ENCODE peak calls at places on chromosome 11, in six cellular contexts. P, O, A, Y, D and U are unnamed samples. For H3K9me3, the result is how much of the 10 kb centered on the place peaks cover.

GRCh38 chr11:105361651-105362050 is 222.1 kb upstream of the CARD18 start:
- DNase-seq in P (no peak), O (no peak), A (no peak), Y (no peak), D (no peak), U (no peak)

GRCh38 chr11:126129681-126130671 is 67.3 kb upstream of the CDON start:
- DNase-seq in P (no peak), O (no peak), A (no peak), Y (no peak), D (no peak), U (no peak)

GRCh38 chr11:57303280-57303989 is 21.3 kb downstream of the TNKS1BP1 start:
- DNase-seq in P (no peak), O (no peak), A (no peak), Y (no peak), D (no peak), U (no peak)

GRCh38 chr11:96456111-96456510 is 66.3 kb downstream of the JRKL start:
- DNase-seq in P (no peak), O (no peak), A (no peak), Y (no peak), D (no peak), U (no peak)

GRCh38 chr11:114036156-114036811 is 23.2 kb upstream of the ZBTB16 start:
- DNase-seq in P (peak), O (peak), A (peak), Y (peak), D (no peak), U (peak)

GRCh38 chr11:8533332-8533731 is 60.7 kb downstream of the STK33 start:
- DNase-seq in P (no peak), O (no peak), A (no peak), Y (no peak), D (no peak), U (no peak)

GRCh38 chr11:72254299-72254993 is 10.5 kb upstream of the PHOX2A start:
- DNase-seq in P (no peak), O (no peak), A (no peak), Y (no peak), D (no peak), U (no peak)

GRCh38 chr11:118437046-118437735 is 899 bp downstream of the KMT2A start:
- DNase-seq in P (peak), O (peak), A (peak), Y (peak), D (no peak), U (peak)

GRCh38 chr11:76765863-76766350 is 17.2 kb upstream of the TSKU start:
- DNase-seq in P (no peak), O (peak), A (no peak), Y (no peak), D (no peak), U (no peak)

GRCh38 chr11:129967996-129968395 is 34.6 kb downstream of the PRDM10 start:
- DNase-seq in P (no peak), O (no peak), A (no peak), Y (no peak), D (no peak), U (no peak)

GRCh38 chr11:65077466-65077865 is 6.4 kb downstream of the CDCA5 start:
- DNase-seq in P (peak), O (no peak), A (peak), Y (no peak), D (no peak), U (no peak)

GRCh38 chr11:72710278-72710677 is 36.1 kb upstream of the PDE2A start:
- DNase-seq in P (no peak), O (peak), A (no peak), Y (no peak), D (no peak), U (no peak)

GRCh38 chr11:96024666-96025065 is 100.8 kb upstream of the MTMR2 start:
- DNase-seq in P (no peak), O (no peak), A (no peak), Y (no peak), D (no peak), U (no peak)

GRCh38 chr11:1087279-1087960 is 12.7 kb downstream of the MUC2 start:
- DNase-seq in P (no peak), O (no peak), A (no peak), Y (no peak), D (no peak), U (no peak)

GRCh38 chr11:86395061-86395551 is 20.4 kb downstream of the CCDC81 start:
- DNase-seq in P (no peak), O (no peak), A (no peak), Y (no peak), D (no peak), U (no peak)

GRCh38 chr11:11865449-11865848 is 23.7 kb downstream of the USP47 start:
- DNase-seq in P (no peak), O (no peak), A (no peak), Y (no peak), D (no peak), U (no peak)

GRCh38 chr11:6629892-6630631 is 10.8 kb upstream of the TPP1 start:
- DNase-seq in P (no peak), O (no peak), A (no peak), Y (no peak), D (no peak), U (no peak)

GRCh38 chr11:64854534-64855502 is 10.4 kb upstream of the CDC42BPG start:
- DNase-seq in P (peak), O (peak), A (no peak), Y (peak), D (peak), U (no peak)

GRCh38 chr11:13826505-13827278 is 135.8 kb upstream of the SPON1 start:
- DNase-seq in P (no peak), O (no peak), A (no peak), Y (no peak), D (no peak), U (no peak)

GRCh38 chr11:45924036-45924915 is 1.8 kb downstream of the LARGE2 start:
- DNase-seq in P (no peak), O (no peak), A (no peak), Y (no peak), D (no peak), U (no peak)

GRCh38 chr11:6609502-6610015 is 2.5 kb downstream of the TAF10 start:
- DNase-seq in P (no peak), O (peak), A (no peak), Y (no peak), D (no peak), U (no peak)

GRCh38 chr11:123672568-123672967 is 18.1 kb upstream of the SCN3B start:
- DNase-seq in P (no peak), O (no peak), A (no peak), Y (no peak), D (no peak), U (no peak)

GRCh38 chr11:57474751-57475115 is 14.4 kb downstream of the RTN4RL2 start:
- DNase-seq in P (no peak), O (no peak), A (no peak), Y (no peak), D (no peak), U (no peak)

GRCh38 chr11:107439586-107440201 is 17.9 kb downstream of the CWF19L2 start:
- DNase-seq in P (no peak), O (no peak), A (no peak), Y (no peak), D (no peak), U (no peak)

GRCh38 chr11:44255406-44256071 is 54.4 kb downstream of the ALX4 start:
- DNase-seq in P (no peak), O (no peak), A (no peak), Y (no peak), D (no peak), U (no peak)

DNA sequence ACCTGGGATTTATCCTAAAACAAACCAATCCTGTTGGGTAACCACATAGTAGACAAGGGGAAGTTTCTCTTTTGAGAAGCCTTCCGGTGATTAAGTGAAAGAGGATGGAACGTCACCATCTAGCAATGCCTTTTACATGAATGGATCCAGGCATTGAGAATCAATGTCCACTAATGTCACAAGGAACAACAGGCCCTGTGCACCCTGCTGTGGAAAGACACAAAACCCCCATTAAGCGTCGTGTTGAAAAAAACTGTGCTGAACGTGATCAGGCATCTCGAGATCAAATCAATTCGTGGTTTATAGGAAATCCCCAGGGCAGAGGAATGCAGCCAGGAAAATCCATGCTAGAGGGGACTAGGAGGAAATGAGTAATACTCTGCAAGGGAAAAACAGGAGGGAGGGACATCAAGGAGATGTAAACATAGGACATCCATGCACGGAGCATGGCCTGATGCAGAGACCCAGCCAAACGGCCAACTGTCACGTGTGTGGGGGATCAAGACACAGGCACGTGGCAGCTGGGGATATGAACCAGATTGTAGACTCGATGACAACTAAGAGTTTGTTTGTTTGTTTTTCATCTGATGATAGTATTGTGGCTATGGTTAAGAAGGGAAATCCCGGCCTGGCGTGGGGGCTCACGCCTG is 38.6 kb upstream of the CARS1 start:
- DNase-seq in P (no peak), O (peak), A (no peak), Y (peak), D (no peak), U (no peak)
- H3K4me3 ChIP-seq in P (no peak), O (no peak), A (no peak), Y (no peak), D (no peak), U (no peak)

DNA sequence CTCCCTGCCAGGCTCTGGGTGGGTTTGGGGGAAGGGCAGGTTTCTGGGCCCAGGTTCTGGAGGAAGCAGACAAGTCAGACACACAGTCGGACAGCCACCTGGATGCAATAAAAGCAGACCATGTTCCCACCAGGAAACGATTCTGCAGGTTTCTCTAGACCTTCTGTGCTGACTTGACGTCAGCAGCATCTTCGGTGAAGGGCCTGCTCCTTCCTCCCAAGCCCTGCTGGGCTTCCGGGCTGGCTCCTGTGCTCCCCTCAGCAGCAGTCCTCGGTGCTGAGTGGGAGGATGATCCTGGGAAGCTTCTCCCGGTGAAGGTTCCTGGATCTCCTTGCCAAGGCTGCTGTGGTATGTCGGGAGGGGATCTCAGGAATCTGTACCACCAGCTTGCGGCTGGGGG is 240.0 kb downstream of the GRIK4 start:
- DNase-seq in P (no peak), O (no peak), A (no peak), Y (no peak), D (no peak), U (no peak)
- H3K27ac ChIP-seq in P (no peak), O (no peak), A (no peak), Y (no peak), D (no peak), U (no peak)

DNA sequence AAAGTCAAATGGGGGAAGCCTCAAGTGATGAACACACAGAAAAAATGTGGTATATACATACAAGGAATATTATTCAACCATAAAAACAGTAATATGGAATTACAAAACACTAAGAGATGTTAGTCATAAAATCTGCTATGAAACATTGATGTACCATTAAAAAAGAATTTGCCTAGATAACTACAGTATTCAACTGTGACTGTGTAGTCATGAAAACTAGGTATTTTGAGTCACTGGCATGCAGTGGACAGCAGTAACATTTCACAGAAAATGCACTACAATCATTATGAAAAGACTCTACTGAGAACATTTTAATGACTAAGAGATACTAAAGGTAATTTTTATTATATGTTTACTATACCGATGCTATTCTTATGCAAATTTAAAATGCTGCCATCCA is 11.7 kb downstream of the ZNF195 start:
- DNase-seq in P (no peak), O (no peak), A (no peak), Y (no peak), D (no peak), U (no peak)
- H3K9me3 ChIP-seq in P (half or more), O (under half), A (half or more), Y (under half), D (under half), U (under half)

DNA sequence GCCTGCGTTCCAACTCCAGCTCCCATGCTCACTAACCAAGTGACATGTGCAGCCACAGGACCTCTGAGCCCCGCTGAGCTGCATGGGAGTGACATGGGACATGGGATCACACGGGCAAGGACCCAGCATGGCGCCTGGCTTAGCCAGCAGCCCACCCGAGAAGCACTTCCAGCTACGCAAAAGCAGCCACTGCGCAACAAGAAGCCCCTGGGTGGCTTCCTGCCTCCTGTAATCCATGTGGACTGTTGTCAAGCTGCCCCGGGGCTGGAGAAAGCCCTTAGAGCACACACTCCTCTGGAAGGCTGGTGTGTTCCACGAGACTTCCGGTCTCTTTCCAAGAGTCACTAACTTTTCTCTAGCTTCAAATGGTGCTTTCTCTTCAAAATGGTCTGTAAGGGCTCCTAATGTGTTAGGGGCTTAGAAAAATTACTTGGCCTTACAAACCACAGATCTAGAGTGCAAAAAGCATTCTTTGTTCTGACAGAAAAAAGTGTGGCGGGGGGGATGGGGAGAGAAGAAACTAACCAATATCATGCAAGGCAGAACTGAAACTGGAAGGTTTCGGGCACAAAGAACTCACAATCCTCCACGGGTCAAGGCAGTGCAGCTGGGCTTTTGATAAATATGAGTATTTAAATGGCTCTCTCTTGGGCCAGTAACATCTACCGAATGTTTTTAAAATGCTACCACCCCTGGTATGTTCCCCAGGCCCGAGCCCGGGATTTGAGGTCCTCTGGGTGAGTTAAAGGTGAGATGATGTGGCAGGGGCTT is 5.5 kb downstream of the C11orf24 start:
- DNase-seq in P (no peak), O (no peak), A (peak), Y (no peak), D (no peak), U (no peak)
- H3K4me3 ChIP-seq in P (no peak), O (no peak), A (peak), Y (no peak), D (no peak), U (no peak)

GRCh38 chr11:71251159-71251721 is 1.1 kb downstream of the SHANK2 start:
- DNase-seq in P (no peak), O (no peak), A (no peak), Y (peak), D (no peak), U (no peak)

GRCh38 chr11:71250512-71251158 is 1.7 kb downstream of the SHANK2 start:
- DNase-seq in P (no peak), O (no peak), A (no peak), Y (no peak), D (no peak), U (no peak)

GRCh38 chr11:71252782-71253730 is 679 bp upstream of the SHANK2 start:
- DNase-seq in P (peak), O (no peak), A (no peak), Y (peak), D (no peak), U (no peak)

GRCh38 chr11:71252434-71252781 is at the start of gene SHANK2:
- DNase-seq in P (no peak), O (no peak), A (no peak), Y (no peak), D (no peak), U (no peak)

DNA sequence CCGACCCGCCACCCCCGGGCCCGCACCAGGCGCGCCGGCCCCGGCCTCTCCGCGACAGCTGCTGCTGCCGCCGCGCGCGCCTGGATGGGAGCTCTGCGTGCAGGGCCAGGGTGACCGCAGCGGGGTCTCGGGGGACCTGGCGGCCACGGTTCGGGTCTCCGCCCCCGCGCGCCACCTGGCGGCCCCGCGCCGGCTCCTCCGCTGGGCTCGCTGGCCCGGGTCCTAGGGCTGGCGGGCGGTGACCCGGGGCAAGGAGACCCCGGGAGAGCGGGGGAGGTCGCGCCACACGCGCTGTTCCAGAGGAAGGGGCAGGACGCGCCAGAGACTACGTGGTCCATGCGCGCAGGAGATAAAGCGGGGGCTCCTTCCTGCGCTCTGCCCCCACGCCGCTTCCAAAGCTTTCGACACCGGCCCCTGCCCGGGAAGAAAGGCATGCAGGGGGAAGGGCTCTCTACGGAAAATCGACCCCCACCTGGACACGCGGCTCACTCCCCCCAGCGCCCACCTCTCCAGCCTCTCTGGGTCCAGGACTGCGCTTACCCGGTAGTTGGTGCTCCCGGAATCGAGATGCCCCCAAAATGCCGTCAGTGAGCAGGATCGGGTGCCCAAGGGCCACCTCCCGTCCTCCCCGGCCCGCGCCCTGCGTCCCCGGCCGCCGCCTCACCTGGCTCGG is 480 bp downstream of the SHANK2 start:
- DNase-seq in P (peak), O (no peak), A (peak), Y (peak), D (no peak), U (no peak)
- H3K27ac ChIP-seq in P (peak), O (no peak), A (no peak), Y (no peak), D (no peak), U (no peak)

DNA sequence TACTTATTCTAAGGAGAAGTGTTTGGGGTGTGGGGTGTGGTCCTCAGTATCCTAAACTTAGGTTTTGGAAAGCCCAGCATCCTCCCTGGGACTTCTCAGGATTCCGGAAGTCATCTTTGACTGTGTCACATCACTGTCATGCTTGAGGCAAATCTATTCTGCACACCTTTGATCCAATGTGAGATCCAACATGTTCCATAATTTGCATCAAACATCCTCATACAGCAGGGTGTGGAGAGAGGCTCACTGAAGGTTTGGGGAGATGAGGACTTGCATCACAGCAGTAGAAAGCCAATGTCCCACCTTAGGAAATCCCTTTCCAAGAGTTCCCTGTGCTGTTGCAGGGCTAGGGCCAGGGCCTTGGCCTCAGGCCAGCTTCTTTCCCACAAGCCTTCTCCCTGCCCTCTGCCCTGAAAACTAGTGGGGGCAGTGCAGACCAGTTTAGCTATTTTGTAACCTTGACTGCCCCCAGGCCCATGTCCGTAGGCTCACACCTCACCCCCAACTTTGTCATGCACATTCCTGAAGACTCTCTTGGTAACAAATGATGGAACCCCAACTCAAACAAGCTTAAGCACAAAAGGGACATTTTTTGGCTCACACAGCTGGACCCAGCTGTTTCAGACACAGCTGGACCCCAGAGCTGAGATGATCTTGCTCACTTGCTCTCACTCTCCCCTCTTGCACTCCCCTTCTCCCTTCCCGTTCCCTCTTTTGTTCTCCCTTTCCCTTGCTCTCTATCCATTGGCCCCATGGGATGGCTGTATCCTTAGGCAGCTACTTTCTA is 46.7 kb downstream of the KCNQ1OT1 start:
- DNase-seq in P (no peak), O (no peak), A (no peak), Y (peak), D (no peak), U (no peak)
- H3K9me3 ChIP-seq in P (half or more), O (under half), A (under half), Y (under half), D (under half), U (under half)

GRCh38 chr11:9982796-9983579 is 311.0 kb downstream of the SBF2 start:
- DNase-seq in P (peak), O (no peak), A (no peak), Y (peak), D (no peak), U (no peak)

GRCh38 chr11:9980931-9981330 is 313.1 kb downstream of the SBF2 start:
- DNase-seq in P (no peak), O (no peak), A (no peak), Y (no peak), D (no peak), U (no peak)

GRCh38 chr11:9977554-9977953 is 313.7 kb downstream of the SWAP70 start:
- DNase-seq in P (no peak), O (no peak), A (no peak), Y (no peak), D (no peak), U (no peak)

GRCh38 chr11:9982127-9982795 is 311.8 kb downstream of the SBF2 start:
- DNase-seq in P (peak), O (no peak), A (no peak), Y (peak), D (no peak), U (no peak)
- H3K4me3 ChIP-seq in P (peak), O (no peak), A (no peak), Y (no peak), D (no peak), U (no peak)